ENCODE peak calls at places on chromosome X, in four cellular contexts. J is NCI-H1694 treated with DMSO at 0.1 percent for 48 hours, N is DMS 273 treated with DMSO at 0.1 percent for 48 hours, A is HEK293T. I is an unnamed sample.
A peak's percentile ranks its signal among the peaks of the same experiment; 100 is the strongest.

GRCh38 chrX:30302957-30303356 is 6.2 kb downstream of the NR0B1 start:
- DNase-seq in J (no peak), N (no peak), A (no peak), I (no peak)

GRCh38 chrX:27222661-27223060 is 240.5 kb downstream of the PPP4R3C start:
- DNase-seq in J (no peak), N (no peak), A (no peak), I (no peak)

GRCh38 chrX:298993-299392 is 17.8 kb downstream of the PLCXD1 start:
- DNase-seq in J (no peak), N (no peak), A (no peak), I (no peak)

GRCh38 chrX:49206543-49206942 is 6.5 kb upstream of the SYP start:
- DNase-seq in J (no peak), N (no peak), A (no peak), I (no peak)

GRCh38 chrX:8673211-8673610 is 58.7 kb downstream of the ANOS1 start:
- DNase-seq in J (no peak), N (no peak), A (no peak), I (no peak)

GRCh38 chrX:136227948-136228584 is 23.1 kb downstream of the MAP7D3 start:
- DNase-seq in J (no peak), N (no peak), A (no peak), I (no peak)

GRCh38 chrX:68832101-68832416 is 3.2 kb downstream of the EFNB1 start:
- DNase-seq in J (no peak), N (no peak), A (no peak), I (no peak)

GRCh38 chrX:41382699-41383645 is 49.0 kb downstream of the DDX3X start:
- DNase-seq in J (no peak), N (peak; percentile 20), A (no peak), I (peak; percentile 42)

GRCh38 chrX:6002056-6002455 is 226.6 kb downstream of the NLGN4X start:
- DNase-seq in J (no peak), N (no peak), A (no peak), I (no peak)

I was measured in brain pericyte.